ENCODE peak calls at places on chromosomes 2 and 18, in ten cellular contexts. One of them, this sample, is unnamed.

GRCh38 chr2:60485055-60485454 is 68.4 kb downstream of the BCL11A start:
- DNase-seq in A549: no peak
- DNase-seq in cardiac muscle cell: no peak
- DNase-seq in GM12865: no peak
- DNase-seq in colonic mucosa: no peak
- DNase-seq in AG09319: no peak
- DNase-seq in RWPE1: no peak
- DNase-seq in hepatocyte: no peak
- DNase-seq in left lung: no peak
- DNase-seq in PC-3: no peak
- DNase-seq in this sample: no peak

GRCh38 chr2:220241423-220241822 is 614.0 kb downstream of the SLC4A3 start:
- DNase-seq in A549: no peak
- DNase-seq in cardiac muscle cell: no peak
- DNase-seq in GM12865: no peak
- DNase-seq in colonic mucosa: no peak
- DNase-seq in AG09319: no peak
- DNase-seq in RWPE1: no peak
- DNase-seq in hepatocyte: no peak
- DNase-seq in left lung: no peak
- DNase-seq in PC-3: no peak
- DNase-seq in this sample: no peak

GRCh38 chr2:169768262-169768995 is 30.2 kb upstream of the SSB start:
- DNase-seq in A549: no peak
- DNase-seq in cardiac muscle cell: no peak
- DNase-seq in GM12865: peak; percentile 19
- DNase-seq in colonic mucosa: peak; percentile 31
- DNase-seq in AG09319: no peak
- DNase-seq in RWPE1: no peak
- DNase-seq in hepatocyte: no peak
- DNase-seq in left lung: peak; percentile 35
- DNase-seq in PC-3: no peak
- DNase-seq in this sample: no peak

GRCh38 chr2:96116879-96117533 is 635 bp upstream of the ADRA2B start:
- DNase-seq in A549: peak; percentile 85
- DNase-seq in cardiac muscle cell: peak; percentile 87
- DNase-seq in GM12865: peak; percentile 59
- DNase-seq in colonic mucosa: peak; percentile 57
- DNase-seq in AG09319: no peak
- DNase-seq in RWPE1: peak; percentile 80
- DNase-seq in hepatocyte: peak; percentile 86
- DNase-seq in left lung: peak; percentile 40
- DNase-seq in PC-3: peak; percentile 60
- DNase-seq in this sample: peak; percentile 30

GRCh38 chr2:8304821-8305766 is 376.8 kb upstream of the ID2 start:
- DNase-seq in A549: no peak
- DNase-seq in cardiac muscle cell: no peak
- DNase-seq in GM12865: no peak
- DNase-seq in colonic mucosa: peak; percentile 12
- DNase-seq in AG09319: no peak
- DNase-seq in RWPE1: no peak
- DNase-seq in hepatocyte: no peak
- DNase-seq in left lung: no peak
- DNase-seq in PC-3: no peak
- DNase-seq in this sample: no peak

GRCh38 chr2:26298286-26298637 is 47.7 kb upstream of the SELENOI start:
- DNase-seq in A549: no peak
- DNase-seq in cardiac muscle cell: no peak
- DNase-seq in GM12865: no peak
- DNase-seq in colonic mucosa: no peak
- DNase-seq in AG09319: no peak
- DNase-seq in RWPE1: no peak
- DNase-seq in hepatocyte: no peak
- DNase-seq in left lung: no peak
- DNase-seq in PC-3: no peak
- DNase-seq in this sample: no peak

GRCh38 chr18:23912356-23912755 is 102.2 kb upstream of the TTC39C start:
- DNase-seq in A549: no peak
- DNase-seq in cardiac muscle cell: no peak
- DNase-seq in GM12865: no peak
- DNase-seq in colonic mucosa: no peak
- DNase-seq in AG09319: no peak
- DNase-seq in RWPE1: no peak
- DNase-seq in hepatocyte: no peak
- DNase-seq in left lung: no peak
- DNase-seq in PC-3: peak; percentile 17
- DNase-seq in this sample: no peak

GRCh38 chr18:8933714-8934284 is 168.7 kb upstream of the NDUFV2 start:
- DNase-seq in A549: no peak
- DNase-seq in cardiac muscle cell: no peak
- DNase-seq in GM12865: no peak
- DNase-seq in colonic mucosa: peak; percentile 25
- DNase-seq in AG09319: no peak
- DNase-seq in RWPE1: no peak
- DNase-seq in hepatocyte: no peak
- DNase-seq in left lung: no peak
- DNase-seq in PC-3: peak; percentile 39
- DNase-seq in this sample: no peak

DNA sequence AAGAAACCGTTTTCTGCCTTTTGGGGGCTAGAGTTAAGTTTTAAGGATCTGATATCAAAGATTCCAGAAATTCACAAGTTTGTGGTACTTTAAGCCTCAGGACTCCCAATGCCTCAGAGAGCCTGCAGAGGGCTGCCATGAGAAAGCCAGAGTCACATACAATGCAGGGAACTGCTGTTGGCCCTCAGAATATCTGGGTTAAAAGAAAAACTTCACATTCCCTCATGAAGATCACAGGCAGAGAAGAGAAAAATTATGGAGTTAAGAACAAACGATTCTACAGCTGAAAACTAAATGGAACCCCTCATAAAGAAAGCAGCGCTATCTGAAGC is 39.5 kb downstream of the HDAC4 start:
- DNase-seq in A549: no peak
- DNase-seq in cardiac muscle cell: peak; percentile 32
- DNase-seq in GM12865: no peak
- DNase-seq in colonic mucosa: no peak
- DNase-seq in AG09319: no peak
- DNase-seq in RWPE1: no peak
- DNase-seq in hepatocyte: no peak
- DNase-seq in left lung: no peak
- DNase-seq in PC-3: no peak
- DNase-seq in this sample: no peak
- TF ChIP-seq CTCF in A549: no peak
- TF ChIP-seq CTCF in cardiac muscle cell: peak; percentile 57
- TF ChIP-seq CTCF in GM12865: no peak
- TF ChIP-seq CTCF in colonic mucosa: no peak
- TF ChIP-seq CTCF in AG09319: peak; percentile 36
- TF ChIP-seq CTCF in RWPE1: no peak
- TF ChIP-seq CTCF in hepatocyte: peak; percentile 40
- TF ChIP-seq CTCF in left lung: no peak
- TF ChIP-seq CTCF in PC-3: peak; percentile 28
- TF ChIP-seq CTCF in this sample: no peak

GRCh38 chr18:49090901-49091300 is 140.1 kb upstream of the SMAD7 start:
- DNase-seq in A549: no peak
- DNase-seq in cardiac muscle cell: no peak
- DNase-seq in GM12865: no peak
- DNase-seq in colonic mucosa: no peak
- DNase-seq in AG09319: no peak
- DNase-seq in RWPE1: no peak
- DNase-seq in hepatocyte: no peak
- DNase-seq in left lung: no peak
- DNase-seq in PC-3: no peak
- DNase-seq in this sample: no peak

GRCh38 chr18:49098386-49098785 is 147.6 kb upstream of the SMAD7 start:
- DNase-seq in A549: no peak
- DNase-seq in cardiac muscle cell: peak; percentile 27
- DNase-seq in GM12865: no peak
- DNase-seq in colonic mucosa: no peak
- DNase-seq in AG09319: no peak
- DNase-seq in RWPE1: no peak
- DNase-seq in hepatocyte: no peak
- DNase-seq in left lung: no peak
- DNase-seq in PC-3: no peak
- DNase-seq in this sample: no peak

GRCh38 chr18:49096021-49096420 is 145.3 kb upstream of the SMAD7 start:
- DNase-seq in A549: no peak
- DNase-seq in cardiac muscle cell: no peak
- DNase-seq in GM12865: no peak
- DNase-seq in colonic mucosa: no peak
- DNase-seq in AG09319: no peak
- DNase-seq in RWPE1: no peak
- DNase-seq in hepatocyte: no peak
- DNase-seq in left lung: no peak
- DNase-seq in PC-3: no peak
- DNase-seq in this sample: no peak

GRCh38 chr18:49094136-49094535 is 143.4 kb upstream of the SMAD7 start:
- DNase-seq in A549: no peak
- DNase-seq in cardiac muscle cell: no peak
- DNase-seq in GM12865: no peak
- DNase-seq in colonic mucosa: no peak
- DNase-seq in AG09319: no peak
- DNase-seq in RWPE1: no peak
- DNase-seq in hepatocyte: peak; percentile 39
- DNase-seq in left lung: no peak
- DNase-seq in PC-3: no peak
- DNase-seq in this sample: no peak

DNA sequence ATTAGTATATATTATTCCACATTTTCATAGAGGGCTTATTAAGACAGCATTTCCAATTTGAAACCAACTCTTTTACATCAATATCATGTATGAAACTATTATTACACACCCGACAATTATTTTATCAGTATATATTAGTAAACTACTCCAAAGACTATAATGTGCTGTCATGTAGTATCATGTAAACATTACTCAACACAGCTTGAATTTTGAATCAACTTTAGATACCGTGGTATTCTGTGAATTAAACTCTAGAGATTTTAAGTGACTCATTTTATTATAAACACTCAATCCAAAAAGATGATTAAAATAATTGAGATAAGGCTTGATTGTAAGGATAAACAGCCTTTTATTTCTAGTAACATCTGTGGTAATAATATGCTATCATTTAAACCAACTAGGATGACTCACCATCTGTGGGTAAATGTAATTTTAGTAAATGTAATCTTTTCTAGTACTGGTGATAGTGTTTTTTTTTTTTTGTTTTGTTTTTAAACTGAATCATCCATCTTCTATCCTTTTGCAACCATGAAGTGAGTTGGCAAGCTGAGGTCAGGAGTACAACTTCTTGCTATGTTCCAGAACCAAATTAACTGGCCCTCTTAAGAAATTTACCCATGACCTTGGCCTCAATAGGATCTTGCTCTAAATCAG is 144.3 kb upstream of the SMAD7 start:
- DNase-seq in A549: no peak
- DNase-seq in cardiac muscle cell: no peak
- DNase-seq in GM12865: no peak
- DNase-seq in colonic mucosa: no peak
- DNase-seq in AG09319: peak; percentile 73
- DNase-seq in RWPE1: peak; percentile 8
- DNase-seq in hepatocyte: no peak
- DNase-seq in left lung: no peak
- DNase-seq in PC-3: peak; percentile 43
- DNase-seq in this sample: no peak
- TF ChIP-seq CTCF in A549: no peak
- TF ChIP-seq CTCF in cardiac muscle cell: no peak
- TF ChIP-seq CTCF in GM12865: no peak
- TF ChIP-seq CTCF in colonic mucosa: no peak
- TF ChIP-seq CTCF in AG09319: no peak
- TF ChIP-seq CTCF in RWPE1: no peak
- TF ChIP-seq CTCF in hepatocyte: no peak
- TF ChIP-seq CTCF in left lung: no peak
- TF ChIP-seq CTCF in PC-3: no peak
- TF ChIP-seq CTCF in this sample: no peak

GRCh38 chr2:172969171-172969570 is 106.5 kb upstream of the MAP3K20 start:
- DNase-seq in A549: no peak
- DNase-seq in cardiac muscle cell: no peak
- DNase-seq in GM12865: no peak
- DNase-seq in colonic mucosa: no peak
- DNase-seq in AG09319: no peak
- DNase-seq in RWPE1: no peak
- DNase-seq in hepatocyte: no peak
- DNase-seq in left lung: no peak
- DNase-seq in PC-3: no peak
- DNase-seq in this sample: no peak

GRCh38 chr2:172969609-172970008 is 106.0 kb upstream of the MAP3K20 start:
- DNase-seq in A549: no peak
- DNase-seq in cardiac muscle cell: no peak
- DNase-seq in GM12865: no peak
- DNase-seq in colonic mucosa: no peak
- DNase-seq in AG09319: no peak
- DNase-seq in RWPE1: no peak
- DNase-seq in hepatocyte: no peak
- DNase-seq in left lung: no peak
- DNase-seq in PC-3: peak; percentile 27
- DNase-seq in this sample: no peak

GRCh38 chr2:172970660-172971059 is 105.0 kb upstream of the MAP3K20 start:
- DNase-seq in A549: no peak
- DNase-seq in cardiac muscle cell: no peak
- DNase-seq in GM12865: no peak
- DNase-seq in colonic mucosa: no peak
- DNase-seq in AG09319: no peak
- DNase-seq in RWPE1: no peak
- DNase-seq in hepatocyte: no peak
- DNase-seq in left lung: no peak
- DNase-seq in PC-3: no peak
- DNase-seq in this sample: no peak

GRCh38 chr2:172974762-172975161 is 100.9 kb upstream of the MAP3K20 start:
- DNase-seq in A549: no peak
- DNase-seq in cardiac muscle cell: no peak
- DNase-seq in GM12865: no peak
- DNase-seq in colonic mucosa: no peak
- DNase-seq in AG09319: no peak
- DNase-seq in RWPE1: no peak
- DNase-seq in hepatocyte: no peak
- DNase-seq in left lung: no peak
- DNase-seq in PC-3: no peak
- DNase-seq in this sample: no peak

DNA sequence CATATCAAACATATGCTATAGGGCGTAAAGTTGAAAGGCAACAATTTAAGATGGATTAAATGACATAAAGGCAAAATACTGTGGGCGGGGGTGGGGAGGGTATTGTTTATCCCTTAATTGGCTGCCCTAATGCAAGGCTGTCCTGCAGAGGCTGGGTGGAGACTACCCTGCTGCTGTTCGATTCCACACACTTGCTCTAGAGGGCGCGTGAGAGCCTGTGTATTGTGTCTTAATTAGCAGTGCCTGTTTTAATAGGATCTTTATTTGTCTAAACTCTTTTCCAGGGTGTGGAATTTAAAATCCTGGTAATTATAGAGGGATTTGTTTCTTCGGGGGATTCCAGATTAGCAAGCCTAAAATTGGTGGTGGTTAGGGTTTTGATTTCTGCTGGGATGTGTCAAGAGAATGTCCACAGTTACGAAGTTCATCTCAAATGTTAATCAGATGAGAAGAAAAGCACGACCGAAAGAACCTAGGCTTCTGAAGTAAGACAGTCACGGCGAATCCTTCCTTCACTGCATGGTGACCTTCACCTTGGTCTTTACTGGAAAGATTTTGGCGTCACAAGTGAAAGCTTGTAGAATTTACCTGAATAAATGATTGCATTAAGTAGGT is 103.5 kb upstream of the MAP3K20 start:
- DNase-seq in A549: peak; percentile 53
- DNase-seq in cardiac muscle cell: peak; percentile 64
- DNase-seq in GM12865: peak; percentile 47
- DNase-seq in colonic mucosa: peak; percentile 62
- DNase-seq in AG09319: no peak
- DNase-seq in RWPE1: peak; percentile 76
- DNase-seq in hepatocyte: peak; percentile 55
- DNase-seq in left lung: no peak
- DNase-seq in PC-3: peak; percentile 60
- DNase-seq in this sample: peak; percentile 42
- TF ChIP-seq CTCF in A549: peak; percentile 77
- TF ChIP-seq CTCF in cardiac muscle cell: peak; percentile 83
- TF ChIP-seq CTCF in GM12865: peak; percentile 89
- TF ChIP-seq CTCF in colonic mucosa: peak; percentile 94
- TF ChIP-seq CTCF in AG09319: peak; percentile 65
- TF ChIP-seq CTCF in RWPE1: peak; percentile 91
- TF ChIP-seq CTCF in hepatocyte: peak; percentile 61
- TF ChIP-seq CTCF in left lung: peak; percentile 79
- TF ChIP-seq CTCF in PC-3: peak; percentile 91
- TF ChIP-seq CTCF in this sample: peak; percentile 66

DNA sequence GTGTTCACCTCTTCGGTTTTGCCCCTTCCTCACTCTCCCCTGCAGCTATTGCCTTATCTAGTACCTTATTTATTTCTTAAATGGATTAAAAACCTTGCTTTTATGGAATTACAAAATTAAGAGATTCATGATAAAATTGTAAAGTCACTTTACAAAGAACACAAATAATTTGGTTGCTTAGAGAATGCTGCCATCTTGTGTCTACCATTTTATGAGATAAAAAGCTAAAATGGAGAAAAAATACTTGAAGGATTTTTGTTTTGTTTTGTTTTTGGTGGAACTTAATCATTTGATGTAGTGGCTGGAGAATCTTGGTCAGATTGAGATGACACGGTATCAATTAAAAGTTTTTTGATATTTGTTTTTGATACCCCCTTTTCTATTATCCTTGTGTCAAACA is 69.6 kb downstream of the R3HDM1 start:
- DNase-seq in A549: no peak
- DNase-seq in cardiac muscle cell: no peak
- DNase-seq in GM12865: no peak
- DNase-seq in colonic mucosa: no peak
- DNase-seq in AG09319: no peak
- DNase-seq in RWPE1: no peak
- DNase-seq in hepatocyte: no peak
- DNase-seq in left lung: no peak
- DNase-seq in PC-3: peak; percentile 28
- DNase-seq in this sample: no peak
- TF ChIP-seq CTCF in A549: peak; percentile 30
- TF ChIP-seq CTCF in cardiac muscle cell: peak; percentile 13
- TF ChIP-seq CTCF in GM12865: no peak
- TF ChIP-seq CTCF in colonic mucosa: no peak
- TF ChIP-seq CTCF in AG09319: peak; percentile 13
- TF ChIP-seq CTCF in RWPE1: peak; percentile 22
- TF ChIP-seq CTCF in hepatocyte: peak; percentile 35
- TF ChIP-seq CTCF in left lung: no peak
- TF ChIP-seq CTCF in PC-3: no peak
- TF ChIP-seq CTCF in this sample: peak; percentile 39

This sample was measured in heart right ventricle.